ENCODE peak calls at places on chromosomes 1 and 21, in eight cellular contexts. S is NCI-H1105 treated with DMSO at 0.1 percent for 48 hours; Z is Calu3; I is mucosa of descending colon; U is activated CD4-positive, CD25-positive, alpha-beta regulatory T cell; B is 8988T; C is left lobe of liver; Q is head of caudate nucleus. D is an unnamed sample.

GRCh38 chr1:90707363-90707710 is 9.8 kb downstream of the BARHL2 start:
- DNase-seq in S (no peak), Z (peak), I (no peak), U (no peak), B (no peak), C (peak), Q (no peak), D (no peak)

GRCh38 chr1:30329802-30330557 is 393.4 kb downstream of the MATN1 start:
- DNase-seq in S (no peak), Z (no peak), I (no peak), U (no peak), B (no peak), C (no peak), Q (no peak), D (no peak)

GRCh38 chr21:38228115-38228514 is 28.7 kb upstream of the KCNJ15 start:
- DNase-seq in S (no peak), Z (peak), I (no peak), U (no peak), B (no peak), C (no peak), Q (no peak), D (peak)

GRCh38 chr1:32470991-32471694 is 6.3 kb downstream of the ZBTB8B start:
- DNase-seq in S (no peak), Z (no peak), I (no peak), U (no peak), B (no peak), C (no peak), Q (peak), D (no peak)

GRCh38 chr1:239237912-239238311 is 148.5 kb upstream of the CHRM3 start:
- DNase-seq in S (no peak), Z (no peak), I (peak), U (no peak), B (no peak), C (no peak), Q (no peak), D (no peak)

GRCh38 chr21:32143222-32143939 is 135.5 kb downstream of the MIS18A start:
- DNase-seq in S (no peak), Z (no peak), I (no peak), U (no peak), B (no peak), C (no peak), Q (no peak), D (no peak)

GRCh38 chr1:17339521-17339920 is 31.5 kb downstream of the PADI4 start:
- DNase-seq in S (no peak), Z (no peak), I (no peak), U (no peak), B (no peak), C (no peak), Q (no peak), D (no peak)

GRCh38 chr1:22673486-22674409 is 20.7 kb downstream of the C1QB start:
- DNase-seq in S (peak), Z (peak), I (no peak), U (no peak), B (no peak), C (peak), Q (peak), D (peak)

GRCh38 chr1:22969224-22969829 is 3.3 kb downstream of the LACTBL1 start:
- DNase-seq in S (peak), Z (no peak), I (no peak), U (no peak), B (no peak), C (no peak), Q (no peak), D (peak)

GRCh38 chr1:97668945-97669344 is 251.9 kb downstream of the DPYD start:
- DNase-seq in S (no peak), Z (peak), I (no peak), U (no peak), B (no peak), C (no peak), Q (no peak), D (no peak)

GRCh38 chr1:212242288-212242984 is 42.8 kb upstream of the PPP2R5A start:
- DNase-seq in S (no peak), Z (no peak), I (no peak), U (no peak), B (no peak), C (peak), Q (no peak), D (no peak)

GRCh38 chr1:79129914-79130313 is 123.4 kb upstream of the ADGRL4 start:
- DNase-seq in S (no peak), Z (no peak), I (no peak), U (no peak), B (no peak), C (no peak), Q (no peak), D (no peak)

GRCh38 chr1:36204347-36204909 is 19.8 kb upstream of the THRAP3 start:
- DNase-seq in S (no peak), Z (no peak), I (no peak), U (no peak), B (no peak), C (no peak), Q (no peak), D (no peak)

GRCh38 chr1:204419064-204419403 is 7.4 kb upstream of the PPP1R15B start:
- DNase-seq in S (no peak), Z (peak), I (no peak), U (no peak), B (no peak), C (peak), Q (no peak), D (no peak)

GRCh38 chr1:117678246-117678977 is 72.6 kb downstream of the TENT5C start:
- DNase-seq in S (no peak), Z (no peak), I (no peak), U (no peak), B (no peak), C (no peak), Q (no peak), D (no peak)